ENCODE peak calls at places on chromosome 5, in seven cellular contexts. E is HEK293T, F is Kasumi-1, R is C1 segment of cervical spinal cord, B is breast epithelium, N is amygdala, Q is heart right ventricle. A is an unnamed sample.
A peak's percentile ranks its signal among the peaks of the same experiment; 100 is the strongest.

GRCh38 chr5:60161340-60161934 is 267.9 kb upstream of the PDE4D start:
- DNase-seq in F (peak; percentile 67), Q (no peak), E (peak; percentile 17), B (no peak), R (no peak), N (no peak), A (no peak)

GRCh38 chr5:112548246-112548982 is 129.3 kb upstream of the EPB41L4A start:
- DNase-seq in R (no peak), E (no peak), B (no peak), F (no peak), N (no peak), Q (no peak), A (no peak)

GRCh38 chr5:83035373-83036170 is 41.6 kb downstream of the TMEM167A start:
- DNase-seq in N (peak; percentile 92), F (no peak), R (peak; percentile 80), B (no peak), E (no peak), Q (peak; percentile 49), A (peak; percentile 93)

GRCh38 chr5:17305964-17306725 is 88.7 kb downstream of the BASP1 start:
- DNase-seq in B (peak; percentile 52), F (no peak), R (no peak), E (peak; percentile 49), Q (peak; percentile 29), N (no peak), A (no peak)

GRCh38 chr5:154273028-154273617 is 82.6 kb downstream of the GALNT10 start:
- DNase-seq in F (peak; percentile 33), Q (no peak), N (no peak), E (no peak), B (no peak), R (no peak), A (no peak)

GRCh38 chr5:1492757-1493156 is 31.0 kb downstream of the LPCAT1 start:
- DNase-seq in N (no peak), R (no peak), E (no peak), Q (no peak), F (no peak), B (no peak), A (no peak)

GRCh38 chr5:83434929-83435328 is 36.6 kb upstream of the VCAN start:
- DNase-seq in Q (no peak), E (no peak), R (no peak), F (no peak), N (no peak), B (no peak), A (no peak)

GRCh38 chr5:2022436-2022835 is 139.7 kb upstream of the IRX4 start:
- DNase-seq in E (no peak), Q (no peak), R (no peak), N (no peak), F (no peak), B (no peak), A (no peak)

GRCh38 chr5:170642066-170642735 is 138.4 kb downstream of the KCNIP1 start:
- DNase-seq in R (no peak), N (no peak), F (no peak), Q (no peak), E (no peak), B (no peak), A (no peak)

GRCh38 chr5:13821366-13821765 is 123.1 kb downstream of the DNAH5 start:
- DNase-seq in R (no peak), N (no peak), B (no peak), Q (no peak), F (no peak), E (no peak), A (no peak)

GRCh38 chr5:173925449-173926071 is 37.4 kb downstream of the CPEB4 start:
- DNase-seq in E (peak; percentile 48), F (peak; percentile 63), N (no peak), Q (peak; percentile 30), R (no peak), B (no peak), A (peak; percentile 16)

GRCh38 chr5:132202711-132203463 is 24.8 kb downstream of the P4HA2 start:
- DNase-seq in E (no peak), F (no peak), Q (no peak), R (no peak), N (no peak), B (no peak), A (no peak)

GRCh38 chr5:18686253-18686652 is 1052.0 kb downstream of the TAF11L14 start:
- DNase-seq in B (no peak), F (no peak), E (no peak), N (no peak), Q (no peak), R (no peak), A (no peak)

GRCh38 chr5:79070002-79070567 is 518 bp downstream of the BHMT2 start:
- DNase-seq in E (no peak), B (no peak), F (no peak), R (no peak), N (no peak), Q (peak; percentile 11), A (no peak)

GRCh38 chr5:151054713-151055112 is 26.1 kb downstream of the TNIP1 start:
- DNase-seq in E (no peak), N (no peak), R (no peak), Q (no peak), B (no peak), F (no peak), A (no peak)

GRCh38 chr5:121158433-121158832 is 693.2 kb upstream of the FTMT start:
- DNase-seq in E (no peak), R (no peak), Q (no peak), B (no peak), F (no peak), N (no peak), A (no peak)

GRCh38 chr5:8825161-8825757 is 720.6 kb downstream of the SEMA5A start:
- DNase-seq in R (no peak), B (no peak), F (no peak), N (no peak), E (no peak), Q (no peak), A (no peak)

GRCh38 chr5:148469446-148470062 is 85.8 kb downstream of the FBXO38 start:
- DNase-seq in E (no peak), Q (no peak), F (no peak), B (no peak), R (peak; percentile 17), N (no peak), A (peak; percentile 22)

GRCh38 chr5:61277190-61277589 is 54.9 kb upstream of the ZSWIM6 start:
- DNase-seq in F (no peak), E (no peak), N (no peak), B (no peak), Q (no peak), R (no peak), A (no peak)

GRCh38 chr5:30414078-30414477 is 779.4 kb upstream of the CDH6 start:
- DNase-seq in N (no peak), E (no peak), R (no peak), Q (no peak), B (no peak), F (no peak), A (no peak)